ENCODE peak calls at places on chromosomes 2 and 18, in six cellular contexts. X, T, Z, Y, K and R are unnamed samples.
A peak's percentile ranks its signal among the peaks of the same experiment; 100 is the strongest.

GRCh38 chr2:239824866-239825704 is 200.1 kb downstream of the NDUFA10 start:
- DNase-seq in Z (no peak), X (no peak), Y (no peak), T (peak; percentile 5), K (no peak), R (no peak)

GRCh38 chr2:239603411-239604356 is 202.9 kb upstream of the HDAC4 start:
- DNase-seq in K (peak; percentile 18), T (no peak), Z (no peak), Y (no peak), X (no peak), R (no peak)

GRCh38 chr2:39304200-39304599 is 60.4 kb upstream of the CDKL4 start:
- DNase-seq in K (no peak), X (no peak), Y (no peak), T (no peak), Z (peak; percentile 12), R (no peak)

GRCh38 chr2:128347701-128348504 is 29.2 kb upstream of the HS6ST1 start:
- DNase-seq in Z (peak; percentile 43), T (peak; percentile 67), Y (peak; percentile 27), X (no peak), K (no peak), R (no peak)

GRCh38 chr2:142557391-142557790 is 320.1 kb upstream of the KYNU start:
- DNase-seq in Y (no peak), X (no peak), K (no peak), Z (no peak), T (no peak), R (no peak)

GRCh38 chr2:23602113-23602512 is 217.1 kb downstream of the KLHL29 start:
- DNase-seq in X (peak; percentile 83), Z (peak; percentile 33), K (no peak), T (peak; percentile 89), Y (no peak), R (no peak)

GRCh38 chr18:45174755-45175154 is 440.5 kb upstream of the SLC14A2 start:
- DNase-seq in Y (no peak), Z (no peak), X (no peak), K (no peak), T (no peak), R (no peak)

GRCh38 chr2:137912358-137912757 is 51.9 kb upstream of the HNMT start:
- DNase-seq in X (no peak), K (no peak), Z (no peak), T (no peak), Y (no peak), R (no peak)

GRCh38 chr18:702957-703659 is 9.3 kb downstream of the ENOSF1 start:
- DNase-seq in T (peak; percentile 37), Y (no peak), K (no peak), Z (peak; percentile 95), X (peak; percentile 89), R (no peak)

GRCh38 chr2:229910832-229911412 is 10.9 kb downstream of the TRIP12 start:
- DNase-seq in Z (no peak), K (no peak), T (no peak), Y (peak; percentile 45), X (no peak), R (no peak)

GRCh38 chr2:187055463-187055862 is 206.5 kb upstream of the ZSWIM2 start:
- DNase-seq in T (no peak), Y (no peak), X (no peak), Z (peak; percentile 48), K (no peak), R (no peak)

GRCh38 chr2:170271340-170271739 is 93.4 kb downstream of the MYO3B start:
- DNase-seq in Z (no peak), T (no peak), X (no peak), K (no peak), Y (no peak), R (no peak)

GRCh38 chr2:39138837-39139211 is 18.0 kb upstream of the SOS1 start:
- DNase-seq in Y (no peak), T (no peak), X (no peak), K (no peak), Z (no peak), R (no peak)

GRCh38 chr18:9734189-9734588 is 26.1 kb downstream of the RAB31 start:
- DNase-seq in Y (no peak), X (peak; percentile 15), T (no peak), K (peak; percentile 79), Z (no peak), R (no peak)

GRCh38 chr18:53698907-53699306 is 525.6 kb downstream of the MBD2 start:
- DNase-seq in Y (peak; percentile 68), K (peak; percentile 45), Z (no peak), T (no peak), X (peak; percentile 14), R (peak; percentile 41)

GRCh38 chr2:180847073-180847472 is 133.3 kb upstream of the UBE2E3 start:
- DNase-seq in X (no peak), T (no peak), Y (no peak), K (no peak), Z (no peak), R (no peak)

GRCh38 chr2:2057125-2057721 is 273.9 kb downstream of the MYT1L start:
- DNase-seq in X (no peak), Y (no peak), T (peak; percentile 82), K (peak; percentile 64), Z (no peak), R (no peak)

GRCh38 chr2:232328038-232328435 is 50.5 kb upstream of the ALPP start:
- DNase-seq in K (no peak), Z (no peak), T (no peak), X (no peak), Y (no peak), R (no peak)

GRCh38 chr18:55552498-55553189 is 35.3 kb downstream of the TCF4 start:
- DNase-seq in Z (peak; percentile 7), X (no peak), Y (no peak), T (no peak), K (no peak), R (no peak)

GRCh38 chr2:159074605-159075004 is 106.2 kb downstream of the TANC1 start:
- DNase-seq in X (no peak), T (no peak), K (no peak), Y (no peak), Z (no peak), R (no peak)

GRCh38 chr2:190123956-190124355 is 61.4 kb upstream of the MSTN start:
- DNase-seq in Z (peak; percentile 38), X (no peak), T (no peak), Y (no peak), K (no peak), R (no peak)

GRCh38 chr2:26846334-26846863 is 1.5 kb upstream of the DPYSL5 start:
- DNase-seq in Z (peak; percentile 75), X (peak; percentile 72), Y (peak; percentile 95), T (peak; percentile 36), K (peak; percentile 38), R (peak; percentile 80)

GRCh38 chr2:222609391-222609790 is 46.5 kb downstream of the FARSB start:
- DNase-seq in K (no peak), Y (no peak), T (no peak), X (no peak), Z (no peak), R (no peak)

GRCh38 chr18:34773378-34773777 is 63.3 kb downstream of the DTNA start:
- DNase-seq in Y (no peak), T (no peak), Z (peak; percentile 65), K (no peak), X (no peak), R (no peak)

GRCh38 chr18:5462227-5462626 is 81.6 kb downstream of the EPB41L3 start:
- DNase-seq in Z (no peak), T (no peak), Y (no peak), K (no peak), X (no peak), R (no peak)

GRCh38 chr18:27931563-27931962 is 245.4 kb downstream of the CDH2 start:
- DNase-seq in K (no peak), T (no peak), Y (no peak), X (no peak), Z (no peak), R (no peak)

GRCh38 chr18:11154369-11154982 is 5.1 kb upstream of the PIEZO2 start:
- DNase-seq in T (no peak), K (no peak), Y (peak; percentile 59), X (peak; percentile 40), Z (peak; percentile 73), R (no peak)

DNA sequence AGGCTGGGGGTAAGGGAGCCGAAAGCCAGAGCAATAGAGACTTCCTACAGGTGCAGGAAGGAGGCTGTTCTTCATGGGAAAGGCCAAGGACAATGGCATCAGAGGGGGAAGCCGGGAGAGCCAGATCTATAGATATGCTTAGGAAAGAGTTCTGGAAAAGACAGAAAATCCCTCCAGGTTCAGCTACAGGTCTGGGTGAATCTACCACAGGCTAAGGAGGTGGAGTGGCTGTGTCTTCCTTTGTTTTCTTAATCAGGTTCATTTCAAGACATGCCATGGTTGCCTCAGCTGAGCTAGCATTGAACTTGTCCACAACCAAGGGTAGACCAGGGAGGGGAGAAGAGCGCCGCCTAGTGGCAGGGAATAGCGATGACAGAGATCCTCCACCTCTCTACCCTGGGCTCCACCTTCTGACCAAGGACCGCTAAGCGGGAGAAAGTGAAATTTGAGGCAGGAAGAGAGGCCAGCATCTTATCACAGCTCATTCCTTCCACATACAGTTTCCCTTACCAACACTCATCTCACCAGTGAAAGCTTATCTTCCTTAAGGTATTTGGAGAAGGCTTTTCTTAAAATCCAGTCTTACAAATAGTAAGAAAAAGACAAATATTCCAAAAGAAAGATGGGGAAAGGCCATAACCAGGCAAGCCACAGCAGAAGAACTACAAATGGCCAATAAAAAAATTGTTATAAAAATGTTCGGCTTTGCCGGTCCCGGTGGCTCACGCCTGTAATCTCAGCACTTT is 74.2 kb downstream of the VIT start:
- DNase-seq in T (no peak), Y (peak; percentile 64), X (peak; percentile 52), Z (peak; percentile 43), K (no peak), R (peak; percentile 36)
- TF ChIP-seq CTCF in T (no peak), Y (peak; percentile 81), X (peak; percentile 43), Z (peak; percentile 80), K (peak; percentile 12), R (peak; percentile 58)

GRCh38 chr2:88843651-88844050 is 152.2 kb downstream of the RPIA start:
- DNase-seq in Z (no peak), K (no peak), T (no peak), Y (no peak), X (no peak), R (no peak)
- TF ChIP-seq CTCF in Z (no peak), K (no peak), T (no peak), Y (no peak), X (no peak), R (no peak)

DNA sequence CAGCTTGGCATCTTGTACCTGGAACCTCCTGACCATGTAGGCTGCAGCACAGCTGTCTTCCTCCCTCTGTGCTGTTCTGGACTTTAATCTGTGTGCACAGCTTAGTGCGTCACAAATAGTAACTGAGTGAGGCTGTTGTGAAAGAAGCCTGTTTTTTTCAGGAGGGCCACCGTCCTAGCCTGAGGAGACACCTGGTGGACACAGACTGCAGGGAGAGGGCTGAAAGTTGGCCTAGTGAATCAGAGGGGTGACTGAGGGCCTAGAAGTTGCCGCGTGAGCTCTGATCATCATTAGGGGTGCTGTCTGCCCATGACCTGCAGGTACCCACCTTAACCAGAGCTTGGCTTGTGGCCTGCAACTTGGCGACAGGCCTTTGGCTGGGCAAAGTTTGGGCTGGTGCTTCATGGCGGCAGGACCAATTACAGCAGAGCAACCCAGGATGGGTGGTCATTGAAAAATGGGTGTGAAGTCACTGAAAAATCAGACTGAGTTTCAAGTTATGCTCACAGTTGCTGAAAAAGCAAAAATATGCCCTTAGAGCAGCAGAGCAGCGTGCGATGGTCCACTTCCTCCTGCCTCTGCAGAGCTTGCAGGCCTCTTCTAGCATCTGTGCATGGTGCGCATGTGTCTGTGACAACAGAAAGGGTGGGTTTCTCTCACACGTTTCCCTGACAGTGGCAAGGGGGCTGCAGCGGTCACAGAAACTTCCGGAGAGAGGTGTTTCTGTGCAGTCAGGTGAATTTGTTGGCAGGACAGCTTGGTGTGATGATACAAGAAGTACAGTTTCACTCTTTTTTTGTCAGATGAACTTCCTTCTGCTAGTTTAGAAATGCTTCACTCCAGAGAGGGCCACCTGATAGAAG is 9.6 kb downstream of the GDF7 start:
- DNase-seq in X (no peak), Y (no peak), T (no peak), K (no peak), Z (peak; percentile 49), R (no peak)
- TF ChIP-seq CTCF in X (no peak), Y (peak; percentile 24), T (no peak), K (no peak), Z (no peak), R (no peak)

GRCh38 chr18:36769611-36770314 is 59.0 kb downstream of the TPGS2 start:
- DNase-seq in T (no peak), X (no peak), K (no peak), Y (peak; percentile 62), Z (peak; percentile 26), R (peak; percentile 43)
- TF ChIP-seq CTCF in T (no peak), X (no peak), K (no peak), Y (peak; percentile 76), Z (peak; percentile 66), R (peak; percentile 30)